ENCODE peak calls at places on chromosomes 7 and 10, in four cellular contexts. W is HepG2, R is GM12878, H is K562. J is an unnamed sample.

GRCh38 chr7:636396-636795 is 90.1 kb upstream of the DNAAF5 start:
- DNase-seq in R (no peak), H (peak), W (peak), J (no peak)

GRCh38 chr7:155948423-155948822 is 136.2 kb upstream of the SHH start:
- DNase-seq in H (no peak), W (no peak), R (no peak), J (no peak)

GRCh38 chr10:131576341-131577177 is 265.0 kb upstream of the TCERG1L start:
- DNase-seq in W (no peak), H (no peak), R (no peak), J (no peak)

GRCh38 chr7:141463986-141464385 is 87.2 kb upstream of the AGK start:
- DNase-seq in R (no peak), W (no peak), H (no peak), J (no peak)

GRCh38 chr7:31067491-31067890 is 15.4 kb downstream of the ADCYAP1R1 start:
- DNase-seq in W (no peak), H (no peak), R (no peak), J (no peak)

GRCh38 chr7:64885520-64886240 is 17.4 kb upstream of the ZNF273 start:
- DNase-seq in W (no peak), H (no peak), R (no peak), J (no peak)

GRCh38 chr7:93146036-93146435 is 2.1 kb downstream of the SAMD9L start:
- DNase-seq in R (no peak), H (no peak), W (no peak), J (no peak)

GRCh38 chr7:54664235-54665228 is 94.5 kb downstream of the SEC61G start:
- DNase-seq in W (peak), R (no peak), H (peak), J (peak)

GRCh38 chr7:102892631-102893278 is 20.0 kb upstream of the LRRC17 start:
- DNase-seq in H (no peak), W (no peak), R (no peak), J (no peak)

GRCh38 chr7:142557971-142558582 is 191.2 kb upstream of the PRSS1 start:
- DNase-seq in W (peak), H (peak), R (no peak), J (peak)

GRCh38 chr7:25847331-25848070 is 304.5 kb upstream of the NFE2L3 start:
- DNase-seq in R (no peak), H (no peak), W (no peak), J (no peak)

GRCh38 chr10:32357056-32357735 is 10.2 kb upstream of the EPC1 start:
- DNase-seq in H (no peak), R (no peak), W (no peak), J (no peak)

GRCh38 chr7:46764100-46764941 is 817.6 kb downstream of the TNS3 start:
- DNase-seq in R (peak), W (no peak), H (no peak), J (no peak)

GRCh38 chr10:28959850-28960501 is 282.7 kb downstream of the BAMBI start:
- DNase-seq in W (no peak), R (no peak), H (no peak), J (no peak)

GRCh38 chr7:1386623-1387220 is 72.5 kb downstream of the MICALL2 start:
- DNase-seq in R (no peak), H (no peak), W (no peak), J (no peak)

GRCh38 chr10:118763202-118763988 is 8.6 kb upstream of the CACUL1 start:
- DNase-seq in R (no peak), W (no peak), H (no peak), J (no peak)

GRCh38 chr7:41862261-41862660 is 159.4 kb upstream of the INHBA start:
- DNase-seq in H (no peak), R (no peak), W (no peak), J (no peak)

GRCh38 chr10:52337225-52337624 is 23.1 kb downstream of the DKK1 start:
- DNase-seq in R (no peak), W (no peak), H (no peak), J (no peak)

GRCh38 chr7:120741371-120742042 is 116.4 kb downstream of the TSPAN12 start:
- DNase-seq in R (no peak), W (no peak), H (no peak), J (no peak)

DNA sequence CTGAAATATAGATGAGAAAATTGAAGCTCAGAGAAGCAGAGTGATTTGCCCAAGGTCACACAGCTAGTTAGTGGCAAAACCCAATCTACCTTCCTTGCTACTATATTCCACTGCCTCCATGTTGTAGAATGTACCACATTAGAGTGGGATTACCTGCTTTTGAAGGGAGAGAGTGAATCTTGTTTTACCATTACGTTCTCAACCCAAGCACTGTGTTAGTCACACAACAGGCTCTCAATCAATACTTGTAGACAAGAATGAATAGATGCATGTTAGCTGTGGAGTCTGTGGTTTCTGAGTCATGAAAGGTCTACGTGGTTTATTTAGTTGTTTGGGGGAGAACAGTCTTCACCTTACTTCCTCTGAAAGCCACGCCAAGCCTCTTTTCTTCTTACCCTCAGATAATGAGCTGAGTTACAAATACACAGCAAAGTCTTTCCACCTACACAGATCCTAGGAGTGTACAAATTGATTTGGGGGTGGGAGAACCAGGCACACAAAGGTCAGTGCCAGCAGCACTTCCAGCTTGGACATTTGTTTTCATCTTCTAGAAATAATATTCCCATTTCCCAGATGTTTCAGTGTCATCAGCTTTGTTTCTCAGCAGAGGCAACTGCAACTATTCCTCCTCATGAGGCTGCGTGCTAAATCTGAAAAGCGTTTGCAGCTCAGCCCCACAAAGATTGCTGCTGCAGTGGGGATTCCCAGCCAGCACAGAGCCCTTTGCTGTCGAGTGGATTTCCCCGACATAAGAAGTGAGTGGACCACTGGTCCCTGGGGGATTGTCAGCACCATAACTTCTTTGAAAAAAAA is 71.5 kb upstream of the ADO start:
- DNase-seq in W (no peak), H (no peak), R (peak), J (no peak)
- TF ChIP-seq FOXM1 in W (no peak), H (no peak), R (peak), J (no peak)

DNA sequence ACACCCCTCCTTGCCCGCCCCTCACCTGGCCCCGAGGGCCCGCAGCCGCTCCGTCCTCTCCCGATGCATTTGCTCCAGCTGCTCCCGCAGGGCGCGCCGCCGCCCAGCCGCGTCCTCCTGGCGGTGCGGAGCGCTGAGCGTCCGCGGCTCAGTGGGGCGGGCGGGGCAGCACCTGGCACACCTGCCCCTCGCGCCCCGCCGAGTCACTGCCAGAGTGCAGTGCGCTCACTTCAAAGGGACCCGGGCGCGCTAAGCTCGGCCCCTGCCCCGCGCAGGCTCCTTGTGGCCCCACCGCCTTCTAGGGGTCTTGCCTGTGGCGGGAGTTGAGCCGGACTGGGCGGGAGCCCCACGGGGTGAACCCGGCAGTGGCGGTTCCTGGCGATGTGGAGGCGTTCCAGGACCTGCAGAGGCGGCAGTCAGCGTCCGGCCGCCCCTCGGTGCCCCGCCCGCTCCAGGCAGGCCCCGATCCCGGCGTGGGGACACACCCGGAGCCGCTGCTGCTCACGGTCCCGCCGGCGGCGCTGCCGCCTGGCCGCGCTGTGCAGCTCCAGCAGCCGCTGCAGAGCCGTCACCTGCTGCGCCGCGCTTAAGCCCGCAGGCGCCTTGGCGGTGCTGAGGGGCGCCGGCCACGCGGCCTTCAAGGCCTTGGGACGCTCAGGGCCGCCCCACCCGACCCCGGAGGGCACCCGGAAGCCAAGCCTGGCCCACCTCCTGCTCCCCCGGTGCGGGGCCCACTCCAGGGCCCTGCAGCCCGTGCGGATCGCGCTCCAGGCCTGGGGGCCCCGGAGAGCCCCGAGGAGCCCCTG is 6.7 kb downstream of the ATP6V1F start:
- DNase-seq in H (peak), R (no peak), W (no peak), J (peak)
- TF ChIP-seq TARDBP in H (no peak), R (no peak), W (no peak), J (no peak)

DNA sequence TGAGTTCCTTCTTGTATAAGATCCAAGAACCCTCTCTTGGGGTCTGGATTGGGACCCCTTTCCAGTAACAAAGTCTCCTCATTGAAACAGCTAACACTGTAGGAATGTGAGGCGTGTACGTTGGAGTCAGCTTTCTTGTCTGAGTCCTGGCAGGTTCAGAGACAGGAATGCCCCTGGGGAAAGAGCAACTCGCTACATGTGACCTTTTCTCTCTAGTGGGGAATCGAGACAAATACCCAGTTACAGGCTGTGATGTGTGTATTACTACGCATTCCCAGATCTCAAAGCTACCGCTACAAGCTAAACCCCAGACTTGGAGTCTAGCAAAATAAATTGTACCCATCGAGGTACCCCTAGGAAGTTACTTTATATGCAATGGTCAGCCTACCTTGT is 85.6 kb upstream of the FRMD4A start:
- DNase-seq in H (no peak), R (no peak), W (no peak), J (no peak)
- TF ChIP-seq FOXK2 in H (no peak), R (no peak), W (no peak), J (no peak)

GRCh38 chr10:72353963-72354355 is 760 bp downstream of the DNAJB12 start:
- DNase-seq in W (no peak), R (no peak), H (peak), J (peak)
- TF ChIP-seq FOXM1 in W (no peak), R (no peak), H (no peak), J (no peak)

J was measured in HEK293T.